ENCODE peak calls at places on chromosomes 6 and 20, in nine cellular contexts. E, D, C, N, S, H, Z, J and U are unnamed samples.

GRCh38 chr6:151679081-151679480 is 128.4 kb upstream of the ESR1 start:
- DNase-seq in E (peak), D (no peak), C (no peak), N (no peak), S (no peak), H (peak), Z (no peak), J (no peak), U (no peak)

GRCh38 chr6:42441059-42441471 is 10.7 kb downstream of the TRERF1 start:
- DNase-seq in E (peak), D (no peak), C (no peak), N (no peak), S (no peak), H (no peak), Z (no peak), J (peak), U (no peak)

GRCh38 chr6:53986721-53987526 is 124.3 kb upstream of the MLIP start:
- DNase-seq in E (peak), D (no peak), C (peak), N (no peak), S (no peak), H (no peak), Z (no peak), J (no peak), U (no peak)

GRCh38 chr6:87210979-87211378 is 55.6 kb downstream of the ZNF292 start:
- DNase-seq in E (no peak), D (no peak), C (no peak), N (no peak), S (no peak), H (no peak), Z (no peak), J (peak), U (no peak)

GRCh38 chr6:2021713-2022125 is 223.7 kb downstream of the GMDS start:
- DNase-seq in E (peak), D (peak), C (no peak), N (no peak), S (no peak), H (peak), Z (no peak), J (no peak), U (peak)

GRCh38 chr6:1858191-1858590 is 248.5 kb downstream of the FOXC1 start:
- DNase-seq in E (no peak), D (no peak), C (no peak), N (no peak), S (no peak), H (no peak), Z (no peak), J (no peak), U (no peak)

GRCh38 chr6:149846321-149846720 is 17.8 kb downstream of the LRP11 start:
- DNase-seq in E (peak), D (peak), C (no peak), N (no peak), S (no peak), H (peak), Z (no peak), J (no peak), U (no peak)

GRCh38 chr6:151330130-151330715 is 61.1 kb downstream of the ZBTB2 start:
- DNase-seq in E (peak), D (no peak), C (no peak), N (no peak), S (no peak), H (no peak), Z (no peak), J (no peak), U (no peak)

GRCh38 chr20:32984631-32985354 is 19.4 kb downstream of the SUN5 start:
- DNase-seq in E (no peak), D (no peak), C (no peak), N (no peak), S (no peak), H (no peak), Z (no peak), J (no peak), U (no peak)